ENCODE peak calls at places on chromosomes 6 and 20, in five cellular contexts. M is activated T-helper 1 cell treated with Interleukin-2 at 50 U/mL for 16 hours, O is T-helper 9 cell, U is MCF 10A, W is stomach. Y is an unnamed sample.
A peak's percentile ranks its signal among the peaks of the same experiment; 100 is the strongest.

GRCh38 chr20:56926501-56926900 is 297.4 kb downstream of the TFAP2C start:
- DNase-seq in W (no peak), O (no peak), M (no peak), U (no peak), Y (no peak)

GRCh38 chr6:152836523-152836922 is 85.9 kb downstream of the VIP start:
- DNase-seq in O (no peak), M (no peak), W (no peak), U (no peak), Y (no peak)

GRCh38 chr20:17315491-17316231 is 88.8 kb downstream of the PCSK2 start:
- DNase-seq in M (no peak), O (no peak), W (no peak), U (no peak), Y (no peak)

GRCh38 chr6:99836471-99836870 is 157.6 kb downstream of the MCHR2 start:
- DNase-seq in M (no peak), O (no peak), U (peak; percentile 75), W (no peak), Y (no peak)

GRCh38 chr6:3540253-3540820 is 83.5 kb upstream of the SLC22A23 start:
- DNase-seq in U (no peak), M (no peak), W (no peak), O (no peak), Y (no peak)

GRCh38 chr6:166439366-166440091 is 56.8 kb upstream of the MPC1 start:
- DNase-seq in U (no peak), O (no peak), W (no peak), M (no peak), Y (no peak)

GRCh38 chr6:124924333-124924759 is 37.9 kb upstream of the RNF217 start:
- DNase-seq in U (peak; percentile 12), W (no peak), M (no peak), O (no peak), Y (no peak)

GRCh38 chr6:110567957-110568696 is 91.7 kb upstream of the SLC22A16 start:
- DNase-seq in U (no peak), W (no peak), O (peak; percentile 20), M (no peak), Y (no peak)

GRCh38 chr6:137956098-137956488 is 89.0 kb downstream of the TNFAIP3 start:
- DNase-seq in M (no peak), W (no peak), O (no peak), U (no peak), Y (no peak)

GRCh38 chr6:122797537-122797936 is 8.5 kb downstream of the SMPDL3A start:
- DNase-seq in O (no peak), M (no peak), W (no peak), U (no peak), Y (no peak)

GRCh38 chr6:116111552-116112528 is 11.2 kb downstream of the NT5DC1 start:
- DNase-seq in U (peak; percentile 63), W (peak; percentile 37), O (no peak), M (no peak), Y (no peak)

GRCh38 chr6:53192590-53193232 is 44.1 kb upstream of the GCM1 start:
- DNase-seq in M (no peak), W (no peak), U (no peak), O (no peak), Y (no peak)

GRCh38 chr6:50816115-50816675 is 2.5 kb upstream of the TFAP2B start:
- DNase-seq in O (peak; percentile 1), M (peak; percentile 2), W (peak; percentile 76), U (peak; percentile 83), Y (no peak)

GRCh38 chr20:17460119-17460518 is 71.1 kb downstream of the BFSP1 start:
- DNase-seq in W (no peak), O (no peak), M (no peak), U (no peak), Y (no peak)

GRCh38 chr6:75113446-75113845 is 92.4 kb downstream of the COL12A1 start:
- DNase-seq in W (no peak), M (no peak), U (no peak), O (no peak), Y (no peak)

GRCh38 chr20:57161478-57162194 is 104.8 kb downstream of the BMP7 start:
- DNase-seq in O (no peak), U (no peak), M (no peak), W (no peak), Y (no peak)

GRCh38 chr20:58712823-58713731 is 20.5 kb downstream of the NPEPL1 start:
- DNase-seq in M (no peak), O (no peak), U (no peak), W (peak; percentile 14), Y (no peak)

GRCh38 chr6:31252625-31253024 is 19.3 kb downstream of the HLA-C start:
- DNase-seq in W (no peak), M (no peak), U (no peak), O (no peak), Y (no peak)

GRCh38 chr6:27161946-27162603 is 85.4 kb upstream of the PRSS16 start:
- DNase-seq in W (no peak), M (no peak), O (no peak), U (peak; percentile 65), Y (no peak)

GRCh38 chr6:298233-299049 is 6.2 kb downstream of the DUSP22 start:
- DNase-seq in U (no peak), M (no peak), O (no peak), W (no peak), Y (no peak)

GRCh38 chr20:62891111-62891510 is 29.5 kb upstream of the TCFL5 start:
- DNase-seq in W (no peak), O (no peak), U (no peak), M (no peak), Y (no peak)

GRCh38 chr6:11236351-11236750 is 3.9 kb upstream of the NEDD9 start:
- DNase-seq in W (no peak), M (no peak), O (peak; percentile 23), U (no peak), Y (no peak)

GRCh38 chr6:121482004-121482693 is 46.7 kb downstream of the GJA1 start:
- DNase-seq in O (no peak), U (peak; percentile 61), W (no peak), M (no peak), Y (no peak)

GRCh38 chr6:15246217-15247211 is 645 bp downstream of the JARID2 start:
- DNase-seq in W (no peak), U (peak; percentile 35), M (no peak), O (peak; percentile 7), Y (no peak)

GRCh38 chr6:137415834-137416190 is 78.4 kb downstream of the OLIG3 start:
- DNase-seq in O (no peak), W (no peak), U (no peak), M (no peak), Y (no peak)

GRCh38 chr20:46541229-46541935 is 9.1 kb downstream of the OCSTAMP start:
- DNase-seq in O (no peak), W (no peak), U (no peak), M (no peak), Y (no peak)

GRCh38 chr20:34377072-34377847 is 14.2 kb downstream of the ITCH start:
- DNase-seq in U (no peak), W (no peak), M (no peak), O (no peak), Y (no peak)

GRCh38 chr6:2863901-2864300 is 22.2 kb upstream of the SERPINB1 start:
- DNase-seq in U (no peak), O (no peak), W (no peak), M (no peak), Y (no peak)

GRCh38 chr6:117482240-117483003 is at the start of gene DCBLD1:
- DNase-seq in O (peak; percentile 47), M (peak; percentile 45), U (peak; percentile 75), W (peak; percentile 85), Y (peak; percentile 44)

GRCh38 chr6:8086755-8087306 is 15.5 kb downstream of the EEF1E1 start:
- DNase-seq in U (no peak), W (no peak), M (no peak), O (no peak), Y (no peak)

GRCh38 chr20:7883741-7884140 is 56.5 kb downstream of the HAO1 start:
- DNase-seq in M (no peak), O (no peak), W (no peak), U (no peak), Y (no peak)

GRCh38 chr6:21163110-21163837 is 430.3 kb upstream of the SOX4 start:
- DNase-seq in M (no peak), U (no peak), W (no peak), O (no peak), Y (no peak)

GRCh38 chr6:41589636-41590622 is 43.7 kb downstream of the FOXP4 start:
- DNase-seq in O (no peak), M (no peak), W (no peak), U (no peak), Y (no peak)

GRCh38 chr20:10531848-10532247 is 96.7 kb downstream of the SLX4IP start:
- DNase-seq in U (no peak), M (no peak), W (no peak), O (no peak), Y (no peak)

GRCh38 chr20:42461965-42462593 is 727.6 kb downstream of the PTPRT start:
- DNase-seq in O (no peak), M (no peak), U (no peak), W (no peak), Y (no peak)

GRCh38 chr6:100271202-100271601 is 193.5 kb downstream of the SIM1 start:
- DNase-seq in O (no peak), M (no peak), U (no peak), W (no peak), Y (no peak)

GRCh38 chr20:1331101-1331500 is 2.2 kb upstream of the SDCBP2 start:
- DNase-seq in W (no peak), O (no peak), U (no peak), M (no peak), Y (no peak)

GRCh38 chr6:85006362-85006761 is 242.0 kb upstream of the TBX18 start:
- DNase-seq in U (no peak), M (no peak), W (no peak), O (no peak), Y (no peak)

GRCh38 chr6:143187173-143187908 is 126.7 kb downstream of the AIG1 start:
- DNase-seq in O (no peak), W (no peak), U (peak; percentile 1), M (no peak), Y (no peak)